ENCODE peak calls at places on chromosomes 4 and X, in ten cellular contexts. W, P, Z, Y, H, K, F, N, B and R are unnamed samples.

GRCh38 chr4:4667643-4668081 is 125.8 kb upstream of the STX18 start:
- DNase-seq in K (no peak), H (no peak), N (no peak), Z (no peak), B (no peak), W (no peak), P (no peak), Y (no peak), F (peak; percentile 29), R (no peak)

GRCh38 chrX:4805559-4805958 is 1092.1 kb upstream of the PRKX start:
- DNase-seq in B (no peak), W (no peak), Y (no peak), K (no peak), N (no peak), H (no peak), P (no peak), Z (no peak), F (no peak), R (no peak)

GRCh38 chr4:186294160-186294559 is 28.2 kb downstream of the F11 start:
- DNase-seq in F (no peak), K (no peak), P (no peak), W (no peak), H (no peak), Z (no peak), N (no peak), Y (no peak), B (no peak), R (no peak)

GRCh38 chr4:143300860-143301259 is 35.8 kb upstream of the GAB1 start:
- DNase-seq in B (no peak), Z (no peak), F (no peak), P (no peak), Y (no peak), N (no peak), H (no peak), K (no peak), W (no peak), R (no peak)

GRCh38 chr4:2800691-2801596 is 8.1 kb downstream of the SH3BP2 start:
- DNase-seq in B (peak; percentile 91), Y (peak; percentile 84), P (no peak), K (peak; percentile 43), W (no peak), Z (peak; percentile 78), H (no peak), F (peak; percentile 54), N (peak; percentile 97), R (no peak)

GRCh38 chr4:6902318-6903042 is 7.1 kb upstream of the TBC1D14 start:
- DNase-seq in K (no peak), P (no peak), N (no peak), B (no peak), W (no peak), Y (no peak), Z (no peak), H (no peak), F (no peak), R (no peak)

GRCh38 chr4:4549534-4549933 is 7.7 kb upstream of the STX18 start:
- DNase-seq in F (no peak), Z (no peak), P (no peak), B (no peak), W (no peak), Y (no peak), K (no peak), N (no peak), H (no peak), R (no peak)

GRCh38 chr4:82562553-82562854 is 716 bp upstream of the TMEM150C start:
- DNase-seq in Z (no peak), B (no peak), P (no peak), H (no peak), N (no peak), W (no peak), F (no peak), Y (no peak), K (no peak), R (no peak)

GRCh38 chr4:180059216-180059881 is 2183.9 kb upstream of the TENM3 start:
- DNase-seq in P (peak; percentile 14), B (no peak), F (no peak), H (peak; percentile 11), K (no peak), Y (peak; percentile 72), N (no peak), W (no peak), Z (peak; percentile 48), R (no peak)

GRCh38 chr4:152937535-152938236 is 1.6 kb downstream of the FHDC1 start:
- DNase-seq in Y (peak; percentile 79), W (no peak), Z (peak; percentile 75), F (peak; percentile 33), H (peak; percentile 20), K (peak; percentile 42), B (no peak), P (no peak), N (peak; percentile 78), R (no peak)

GRCh38 chr4:141657550-141657949 is 21.2 kb downstream of the IL15 start:
- DNase-seq in N (no peak), K (no peak), W (no peak), F (no peak), Z (no peak), P (no peak), H (no peak), B (no peak), Y (no peak), R (no peak)

GRCh38 chr4:186700746-186701145 is 22.9 kb downstream of the FAT1 start:
- DNase-seq in P (no peak), Y (peak; percentile 91), W (no peak), H (no peak), B (peak; percentile 91), N (peak; percentile 86), F (peak; percentile 8), Z (no peak), K (no peak), R (no peak)

GRCh38 chr4:48347282-48347921 is 6.1 kb downstream of the SLAIN2 start:
- DNase-seq in K (no peak), Y (no peak), H (no peak), N (no peak), Z (no peak), P (no peak), B (no peak), F (no peak), W (no peak), R (no peak)

GRCh38 chr4:158280856-158281255 is 70.6 kb downstream of the TMEM144 start:
- DNase-seq in K (no peak), Z (no peak), N (no peak), F (no peak), P (no peak), H (no peak), Y (no peak), B (no peak), W (no peak), R (no peak)

GRCh38 chr4:184192933-184193332 is 24.7 kb downstream of the ENPP6 start:
- DNase-seq in Y (no peak), W (no peak), F (no peak), H (no peak), B (no peak), Z (no peak), K (no peak), N (no peak), P (no peak), R (no peak)

GRCh38 chrX:69546417-69546816 is 42.3 kb downstream of the NALF2 start:
- DNase-seq in F (no peak), K (no peak), Y (no peak), P (no peak), H (no peak), B (no peak), Z (no peak), N (no peak), W (no peak), R (no peak)

GRCh38 chr4:53840643-53841042 is 223.8 kb downstream of the CHIC2 start:
- DNase-seq in Y (no peak), H (no peak), P (no peak), K (peak; percentile 51), W (no peak), Z (peak; percentile 17), B (no peak), F (no peak), N (no peak), R (no peak)

GRCh38 chr4:76955187-76955586 is 5.6 kb downstream of the SEPTIN11 start:
- DNase-seq in P (no peak), H (no peak), W (no peak), Z (peak; percentile 71), B (no peak), Y (no peak), F (no peak), K (peak; percentile 91), N (no peak), R (no peak)

GRCh38 chrX:150361070-150361776 is 1.9 kb upstream of the MAMLD1 start:
- DNase-seq in P (no peak), H (no peak), W (no peak), K (peak; percentile 14), Z (no peak), Y (peak; percentile 78), F (no peak), N (peak; percentile 67), B (no peak), R (peak; percentile 84)

GRCh38 chrX:136193771-136194170 is 46.4 kb downstream of the FHL1 start:
- DNase-seq in N (no peak), P (no peak), F (no peak), K (no peak), B (no peak), W (no peak), Z (no peak), H (no peak), Y (no peak), R (no peak)

GRCh38 chrX:101931494-101932248 is at the start of gene ZMAT1:
- DNase-seq in W (peak; percentile 85), H (peak; percentile 94), N (peak; percentile 98), F (peak; percentile 67), Z (peak; percentile 92), P (peak; percentile 73), Y (peak; percentile 98), K (no peak), B (peak; percentile 95), R (no peak)

GRCh38 chrX:118655561-118656246 is 71.7 kb upstream of the IL13RA1 start:
- DNase-seq in K (peak; percentile 72), B (no peak), W (no peak), F (no peak), Y (no peak), H (no peak), P (no peak), N (no peak), Z (peak; percentile 58), R (no peak)

GRCh38 chr4:48290146-48290772 is 20.6 kb upstream of the TEC start:
- DNase-seq in N (no peak), B (no peak), W (no peak), P (no peak), H (no peak), Z (no peak), Y (no peak), F (peak; percentile 33), K (peak; percentile 55), R (no peak)

GRCh38 chr4:128549636-128550035 is 259.9 kb upstream of the JADE1 start:
- DNase-seq in N (no peak), Y (no peak), H (no peak), W (no peak), F (no peak), B (no peak), Z (no peak), K (no peak), P (no peak), R (no peak)

GRCh38 chr4:122716825-122717448 is 15.6 kb upstream of the BBS12 start:
- DNase-seq in H (peak; percentile 66), K (peak; percentile 84), F (peak; percentile 71), Z (peak; percentile 91), Y (peak; percentile 83), N (peak; percentile 74), P (peak; percentile 30), W (peak; percentile 56), B (no peak), R (no peak)

GRCh38 chr4:126495163-126495752 is 1137.5 kb upstream of the INTU start:
- DNase-seq in W (no peak), Z (no peak), H (no peak), B (no peak), Y (no peak), N (no peak), P (no peak), F (no peak), K (no peak), R (no peak)

GRCh38 chr4:8507624-8508023 is 67.0 kb downstream of the TRMT44 start:
- DNase-seq in Z (no peak), P (no peak), K (no peak), B (no peak), N (no peak), F (no peak), W (no peak), Y (no peak), H (no peak), R (no peak)

GRCh38 chr4:123256901-123257300 is 139.7 kb upstream of the SPRY1 start:
- DNase-seq in K (no peak), N (no peak), W (no peak), Z (no peak), F (no peak), Y (no peak), H (no peak), P (no peak), B (no peak), R (no peak)